ENCODE peak calls at places on chromosomes 16 and 17, in ten cellular contexts. One of them, this sample, is unnamed.

GRCh38 chr17:68456529-68457167 is 648 bp downstream of the WIPI1 start:
- DNase-seq in uterus: peak; percentile 68
- DNase-seq in IMR-90: peak; percentile 90
- DNase-seq in heart left ventricle: peak; percentile 87
- DNase-seq in H54: peak; percentile 82
- DNase-seq in testis: peak; percentile 93
- DNase-seq in spleen: peak; percentile 87
- DNase-seq in body of pancreas: peak; percentile 79
- DNase-seq in breast epithelium: peak; percentile 87
- DNase-seq in NB4: peak; percentile 48
- DNase-seq in this sample: peak; percentile 87

GRCh38 chr16:27430923-27431484 is 29.0 kb downstream of the IL21R start:
- DNase-seq in H54: no peak
- DNase-seq in testis: no peak
- DNase-seq in spleen: peak; percentile 71
- DNase-seq in NB4: peak; percentile 51
- DNase-seq in breast epithelium: no peak
- DNase-seq in IMR-90: peak; percentile 52
- DNase-seq in uterus: no peak
- DNase-seq in body of pancreas: no peak
- DNase-seq in heart left ventricle: no peak
- DNase-seq in this sample: peak; percentile 17

GRCh38 chr17:43215341-43215740 is 3.7 kb downstream of the TMEM106A start:
- DNase-seq in NB4: no peak
- DNase-seq in uterus: no peak
- DNase-seq in IMR-90: no peak
- DNase-seq in heart left ventricle: no peak
- DNase-seq in body of pancreas: no peak
- DNase-seq in breast epithelium: no peak
- DNase-seq in spleen: no peak
- DNase-seq in H54: no peak
- DNase-seq in testis: no peak
- DNase-seq in this sample: no peak

GRCh38 chr17:31581491-31581890 is 190.0 kb downstream of the RAB11FIP4 start:
- DNase-seq in H54: no peak
- DNase-seq in NB4: peak; percentile 62
- DNase-seq in testis: peak; percentile 37
- DNase-seq in body of pancreas: peak; percentile 27
- DNase-seq in uterus: no peak
- DNase-seq in heart left ventricle: peak; percentile 60
- DNase-seq in spleen: no peak
- DNase-seq in IMR-90: peak; percentile 29
- DNase-seq in breast epithelium: no peak
- DNase-seq in this sample: peak; percentile 60

GRCh38 chr17:77619851-77620250 is 338.7 kb upstream of the TNRC6C start:
- DNase-seq in NB4: no peak
- DNase-seq in IMR-90: peak; percentile 86
- DNase-seq in breast epithelium: no peak
- DNase-seq in spleen: no peak
- DNase-seq in body of pancreas: no peak
- DNase-seq in heart left ventricle: no peak
- DNase-seq in testis: no peak
- DNase-seq in H54: no peak
- DNase-seq in uterus: no peak
- DNase-seq in this sample: no peak

GRCh38 chr17:67751101-67752074 is 33.7 kb downstream of the NOL11 start:
- DNase-seq in body of pancreas: no peak
- DNase-seq in spleen: no peak
- DNase-seq in testis: no peak
- DNase-seq in breast epithelium: no peak
- DNase-seq in uterus: no peak
- DNase-seq in IMR-90: no peak
- DNase-seq in heart left ventricle: no peak
- DNase-seq in NB4: no peak
- DNase-seq in H54: no peak
- DNase-seq in this sample: no peak

GRCh38 chr16:3256146-3256875 is at the start of gene MEFV:
- DNase-seq in H54: no peak
- DNase-seq in spleen: no peak
- DNase-seq in breast epithelium: no peak
- DNase-seq in NB4: peak; percentile 39
- DNase-seq in IMR-90: peak; percentile 5
- DNase-seq in heart left ventricle: no peak
- DNase-seq in testis: no peak
- DNase-seq in uterus: no peak
- DNase-seq in body of pancreas: no peak
- DNase-seq in this sample: no peak

GRCh38 chr16:81261049-81261648 is 22.7 kb downstream of the BCO1 start:
- DNase-seq in breast epithelium: no peak
- DNase-seq in IMR-90: no peak
- DNase-seq in H54: no peak
- DNase-seq in body of pancreas: no peak
- DNase-seq in NB4: peak; percentile 47
- DNase-seq in spleen: no peak
- DNase-seq in testis: no peak
- DNase-seq in heart left ventricle: no peak
- DNase-seq in uterus: no peak
- DNase-seq in this sample: peak; percentile 30

GRCh38 chr16:57191056-57191536 is 5.0 kb downstream of the RSPRY1 start:
- DNase-seq in uterus: no peak
- DNase-seq in body of pancreas: no peak
- DNase-seq in breast epithelium: no peak
- DNase-seq in H54: no peak
- DNase-seq in IMR-90: peak; percentile 65
- DNase-seq in spleen: no peak
- DNase-seq in heart left ventricle: no peak
- DNase-seq in NB4: no peak
- DNase-seq in testis: no peak
- DNase-seq in this sample: peak; percentile 30

GRCh38 chr17:42518046-42518754 is 17.8 kb upstream of the NAGLU start:
- DNase-seq in breast epithelium: peak; percentile 89
- DNase-seq in spleen: peak; percentile 73
- DNase-seq in heart left ventricle: peak; percentile 80
- DNase-seq in IMR-90: peak; percentile 98
- DNase-seq in H54: peak; percentile 69
- DNase-seq in testis: peak; percentile 71
- DNase-seq in uterus: peak; percentile 91
- DNase-seq in body of pancreas: peak; percentile 53
- DNase-seq in NB4: peak; percentile 29
- DNase-seq in this sample: peak; percentile 98

GRCh38 chr17:7261377-7262191 is 694 bp downstream of the CLDN7 start:
- DNase-seq in IMR-90: no peak
- DNase-seq in testis: no peak
- DNase-seq in spleen: peak; percentile 87
- DNase-seq in breast epithelium: no peak
- DNase-seq in body of pancreas: peak; percentile 43
- DNase-seq in uterus: no peak
- DNase-seq in NB4: no peak
- DNase-seq in H54: no peak
- DNase-seq in heart left ventricle: no peak
- DNase-seq in this sample: no peak

GRCh38 chr16:14586637-14587036 is 43.4 kb downstream of the PARN start:
- DNase-seq in uterus: no peak
- DNase-seq in H54: no peak
- DNase-seq in NB4: no peak
- DNase-seq in IMR-90: no peak
- DNase-seq in breast epithelium: no peak
- DNase-seq in spleen: no peak
- DNase-seq in testis: no peak
- DNase-seq in body of pancreas: no peak
- DNase-seq in heart left ventricle: no peak
- DNase-seq in this sample: no peak

GRCh38 chr16:31430380-31431052 is 2.4 kb upstream of the COX6A2 start:
- DNase-seq in uterus: no peak
- DNase-seq in spleen: no peak
- DNase-seq in NB4: no peak
- DNase-seq in body of pancreas: no peak
- DNase-seq in H54: no peak
- DNase-seq in breast epithelium: no peak
- DNase-seq in testis: no peak
- DNase-seq in IMR-90: no peak
- DNase-seq in heart left ventricle: no peak
- DNase-seq in this sample: no peak

GRCh38 chr16:59605706-59606105 is 871.6 kb upstream of the GOT2 start:
- DNase-seq in spleen: no peak
- DNase-seq in heart left ventricle: no peak
- DNase-seq in IMR-90: no peak
- DNase-seq in body of pancreas: no peak
- DNase-seq in H54: no peak
- DNase-seq in NB4: no peak
- DNase-seq in uterus: no peak
- DNase-seq in testis: no peak
- DNase-seq in breast epithelium: no peak
- DNase-seq in this sample: no peak

GRCh38 chr16:85253127-85253941 is 141.1 kb upstream of the CIBAR2 start:
- DNase-seq in IMR-90: peak; percentile 29
- DNase-seq in uterus: peak; percentile 53
- DNase-seq in breast epithelium: no peak
- DNase-seq in body of pancreas: peak; percentile 76
- DNase-seq in heart left ventricle: peak; percentile 79
- DNase-seq in NB4: peak; percentile 74
- DNase-seq in H54: peak; percentile 85
- DNase-seq in testis: peak; percentile 62
- DNase-seq in spleen: peak; percentile 92
- DNase-seq in this sample: peak; percentile 28

GRCh38 chr16:65121870-65122723 is at the start of gene CDH11:
- DNase-seq in heart left ventricle: peak; percentile 79
- DNase-seq in spleen: peak; percentile 85
- DNase-seq in body of pancreas: no peak
- DNase-seq in testis: peak; percentile 60
- DNase-seq in H54: no peak
- DNase-seq in uterus: peak; percentile 83
- DNase-seq in IMR-90: peak; percentile 82
- DNase-seq in NB4: no peak
- DNase-seq in breast epithelium: peak; percentile 51
- DNase-seq in this sample: peak; percentile 67
- TF ChIP-seq POLR2A in heart left ventricle: no peak
- TF ChIP-seq POLR2A in spleen: no peak
- TF ChIP-seq POLR2A in body of pancreas: no peak
- TF ChIP-seq POLR2A in testis: no peak
- TF ChIP-seq POLR2A in H54: peak; percentile 77
- TF ChIP-seq POLR2A in uterus: peak; percentile 65
- TF ChIP-seq POLR2A in IMR-90: peak; percentile 78
- TF ChIP-seq POLR2A in NB4: no peak
- TF ChIP-seq POLR2A in breast epithelium: no peak
- TF ChIP-seq POLR2A in this sample: peak; percentile 58

DNA sequence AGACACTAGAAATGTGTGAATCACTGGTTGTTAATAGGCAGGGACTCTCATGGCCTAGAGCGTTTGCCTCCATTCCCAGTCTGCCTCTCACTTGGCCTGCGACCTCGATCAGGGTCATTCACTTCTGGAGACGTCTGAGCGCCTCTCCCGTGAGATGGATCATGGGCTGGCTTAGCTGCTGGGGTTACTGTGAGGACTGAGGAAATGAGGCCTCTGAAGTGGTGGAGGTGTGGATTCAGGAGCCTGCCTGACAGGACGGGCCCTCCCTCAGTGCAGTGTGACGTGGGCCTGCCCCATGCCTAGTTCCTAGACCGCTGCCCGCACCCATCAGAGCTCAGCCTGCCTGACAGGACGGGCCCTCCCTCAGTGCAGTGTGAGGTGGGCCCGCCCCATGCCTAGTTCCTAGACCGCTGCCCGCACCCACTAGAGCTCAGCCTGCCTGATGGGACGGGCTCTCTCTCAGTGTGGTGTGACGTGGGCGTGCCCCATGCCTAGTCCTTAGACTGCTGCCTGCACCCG is 61.9 kb downstream of the BANP start:
- DNase-seq in testis: no peak
- DNase-seq in H54: no peak
- DNase-seq in heart left ventricle: no peak
- DNase-seq in spleen: no peak
- DNase-seq in breast epithelium: no peak
- DNase-seq in IMR-90: peak; percentile 11
- DNase-seq in body of pancreas: no peak
- DNase-seq in NB4: no peak
- DNase-seq in uterus: no peak
- DNase-seq in this sample: no peak
- TF ChIP-seq POLR2A in testis: no peak
- TF ChIP-seq POLR2A in H54: no peak
- TF ChIP-seq POLR2A in heart left ventricle: no peak
- TF ChIP-seq POLR2A in spleen: no peak
- TF ChIP-seq POLR2A in breast epithelium: no peak
- TF ChIP-seq POLR2A in IMR-90: no peak
- TF ChIP-seq POLR2A in body of pancreas: no peak
- TF ChIP-seq POLR2A in NB4: no peak
- TF ChIP-seq POLR2A in uterus: no peak
- TF ChIP-seq POLR2A in this sample: no peak

DNA sequence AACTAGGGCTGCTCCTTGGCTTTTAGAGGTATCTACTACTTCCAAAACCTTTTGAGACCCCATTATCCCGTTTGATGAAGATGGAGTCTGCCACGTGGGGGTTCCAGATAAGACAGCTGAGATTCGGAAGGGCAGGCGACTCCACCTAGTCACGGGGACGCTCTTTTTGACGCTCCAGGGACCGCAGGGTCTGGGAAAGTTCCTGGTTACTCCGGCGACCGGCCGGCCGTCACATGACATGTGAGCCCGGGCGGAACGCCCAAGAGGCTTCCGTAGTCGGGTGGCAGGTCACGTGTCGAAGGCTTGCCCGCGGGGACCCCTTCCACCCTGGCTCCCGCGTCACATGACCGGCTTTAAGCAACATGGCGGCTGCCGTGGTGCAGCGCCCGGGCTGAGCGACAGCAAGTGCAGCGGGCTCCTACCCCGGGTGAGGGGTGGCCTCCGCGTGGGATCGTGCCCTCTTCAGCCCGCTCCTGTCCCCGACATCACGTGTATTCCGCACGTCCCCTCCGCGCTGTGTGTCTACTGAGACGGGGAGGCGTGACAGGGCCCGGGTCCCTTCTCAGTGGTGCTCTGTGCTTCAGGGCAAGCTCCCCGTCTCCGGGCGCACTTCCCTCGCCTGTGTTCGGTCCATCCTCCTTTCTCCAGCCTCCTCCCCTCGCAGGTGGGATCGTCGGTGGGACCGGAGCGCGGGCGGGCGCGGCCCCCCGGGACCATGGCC is at the start of gene SPNS1:
- DNase-seq in breast epithelium: peak; percentile 97
- DNase-seq in testis: peak; percentile 98
- DNase-seq in uterus: peak; percentile 97
- DNase-seq in heart left ventricle: peak; percentile 97
- DNase-seq in H54: peak; percentile 98
- DNase-seq in body of pancreas: peak; percentile 99
- DNase-seq in IMR-90: peak; percentile 97
- DNase-seq in spleen: peak; percentile 99
- DNase-seq in NB4: peak; percentile 95
- DNase-seq in this sample: peak; percentile 96
- TF ChIP-seq POLR2A in breast epithelium: no peak
- TF ChIP-seq POLR2A in testis: no peak
- TF ChIP-seq POLR2A in uterus: peak; percentile 69
- TF ChIP-seq POLR2A in heart left ventricle: no peak
- TF ChIP-seq POLR2A in H54: peak; percentile 64
- TF ChIP-seq POLR2A in body of pancreas: no peak
- TF ChIP-seq POLR2A in IMR-90: peak; percentile 82
- TF ChIP-seq POLR2A in spleen: peak; percentile 54
- TF ChIP-seq POLR2A in NB4: peak; percentile 44
- TF ChIP-seq POLR2A in this sample: peak; percentile 89

DNA sequence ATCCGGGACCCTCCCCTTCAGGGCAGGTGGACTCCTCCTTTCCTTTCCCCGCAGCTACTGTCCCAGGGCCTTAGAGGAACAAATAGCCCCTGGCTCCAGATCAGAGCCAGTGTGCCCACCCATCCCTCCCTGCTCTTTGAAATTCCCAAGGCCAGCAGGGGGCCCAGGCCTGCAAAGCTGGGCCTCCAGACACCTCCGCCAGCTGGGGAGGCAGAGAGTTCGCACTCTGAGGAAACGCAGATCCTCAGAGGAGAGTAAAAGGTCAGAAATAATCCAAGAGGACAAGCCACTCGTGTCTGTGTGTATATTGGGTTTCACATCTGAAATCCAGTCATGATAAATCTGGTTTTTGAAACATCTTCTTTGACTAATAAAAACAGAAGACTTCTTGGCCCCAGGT is 44.7 kb upstream of the TBX2 start:
- DNase-seq in NB4: no peak
- DNase-seq in uterus: no peak
- DNase-seq in heart left ventricle: no peak
- DNase-seq in body of pancreas: no peak
- DNase-seq in testis: no peak
- DNase-seq in spleen: peak; percentile 22
- DNase-seq in H54: no peak
- DNase-seq in breast epithelium: no peak
- DNase-seq in IMR-90: no peak
- DNase-seq in this sample: no peak
- TF ChIP-seq POLR2A in NB4: no peak
- TF ChIP-seq POLR2A in uterus: no peak
- TF ChIP-seq POLR2A in heart left ventricle: no peak
- TF ChIP-seq POLR2A in body of pancreas: no peak
- TF ChIP-seq POLR2A in testis: no peak
- TF ChIP-seq POLR2A in spleen: no peak
- TF ChIP-seq POLR2A in H54: no peak
- TF ChIP-seq POLR2A in breast epithelium: no peak
- TF ChIP-seq POLR2A in IMR-90: no peak
- TF ChIP-seq POLR2A in this sample: no peak